ENCODE peak calls at places on chromosome 14, in seven cellular contexts. One of them, this sample, is unnamed.

GRCh38 chr14:104264495-104265265 is 126.3 kb downstream of the KIF26A start:
- DNase-seq in glutamatergic neuron: peak
- DNase-seq in fibroblast of pulmonary artery: no peak
- DNase-seq in left ventricle myocardium inferior: no peak
- DNase-seq in right atrium auricular region: peak
- DNase-seq in GM06990: no peak
- DNase-seq in gastrocnemius medialis: no peak
- DNase-seq in this sample: no peak

GRCh38 chr14:99603471-99603933 is 505 bp downstream of the CCDC85C start:
- DNase-seq in glutamatergic neuron: peak
- DNase-seq in fibroblast of pulmonary artery: peak
- DNase-seq in left ventricle myocardium inferior: no peak
- DNase-seq in right atrium auricular region: no peak
- DNase-seq in GM06990: peak
- DNase-seq in gastrocnemius medialis: no peak
- DNase-seq in this sample: peak

GRCh38 chr14:86035882-86036281 is 505.9 kb downstream of the FLRT2 start:
- DNase-seq in glutamatergic neuron: peak
- DNase-seq in fibroblast of pulmonary artery: peak
- DNase-seq in left ventricle myocardium inferior: no peak
- DNase-seq in right atrium auricular region: no peak
- DNase-seq in GM06990: no peak
- DNase-seq in gastrocnemius medialis: no peak
- DNase-seq in this sample: peak

GRCh38 chr14:89813485-89814080 is 140.9 kb downstream of the EFCAB11 start:
- DNase-seq in glutamatergic neuron: no peak
- DNase-seq in fibroblast of pulmonary artery: peak
- DNase-seq in left ventricle myocardium inferior: peak
- DNase-seq in right atrium auricular region: no peak
- DNase-seq in GM06990: no peak
- DNase-seq in gastrocnemius medialis: no peak
- DNase-seq in this sample: no peak

GRCh38 chr14:92644166-92644565 is 104.3 kb downstream of the LGMN start:
- DNase-seq in glutamatergic neuron: no peak
- DNase-seq in fibroblast of pulmonary artery: peak
- DNase-seq in left ventricle myocardium inferior: no peak
- DNase-seq in right atrium auricular region: no peak
- DNase-seq in GM06990: no peak
- DNase-seq in gastrocnemius medialis: no peak
- DNase-seq in this sample: no peak

GRCh38 chr14:74838141-74838540 is 37.8 kb downstream of the PROX2 start:
- DNase-seq in glutamatergic neuron: no peak
- DNase-seq in fibroblast of pulmonary artery: no peak
- DNase-seq in left ventricle myocardium inferior: no peak
- DNase-seq in right atrium auricular region: no peak
- DNase-seq in GM06990: no peak
- DNase-seq in gastrocnemius medialis: no peak
- DNase-seq in this sample: no peak

GRCh38 chr14:85279407-85279806 is 250.5 kb upstream of the FLRT2 start:
- DNase-seq in glutamatergic neuron: no peak
- DNase-seq in fibroblast of pulmonary artery: no peak
- DNase-seq in left ventricle myocardium inferior: no peak
- DNase-seq in right atrium auricular region: no peak
- DNase-seq in GM06990: no peak
- DNase-seq in gastrocnemius medialis: no peak
- DNase-seq in this sample: no peak

GRCh38 chr14:88910386-88910785 is 85.9 kb downstream of the TTC8 start:
- DNase-seq in glutamatergic neuron: no peak
- DNase-seq in fibroblast of pulmonary artery: no peak
- DNase-seq in left ventricle myocardium inferior: no peak
- DNase-seq in right atrium auricular region: no peak
- DNase-seq in GM06990: no peak
- DNase-seq in gastrocnemius medialis: no peak
- DNase-seq in this sample: no peak

GRCh38 chr14:91177073-91177796 is 63.4 kb downstream of the DGLUCY start:
- DNase-seq in glutamatergic neuron: peak
- DNase-seq in fibroblast of pulmonary artery: peak
- DNase-seq in left ventricle myocardium inferior: no peak
- DNase-seq in right atrium auricular region: peak
- DNase-seq in GM06990: no peak
- DNase-seq in gastrocnemius medialis: no peak
- DNase-seq in this sample: peak

GRCh38 chr14:103743691-103744090 is 28.1 kb downstream of the ZFYVE21 start:
- DNase-seq in glutamatergic neuron: no peak
- DNase-seq in fibroblast of pulmonary artery: no peak
- DNase-seq in left ventricle myocardium inferior: no peak
- DNase-seq in right atrium auricular region: no peak
- DNase-seq in GM06990: no peak
- DNase-seq in gastrocnemius medialis: no peak
- DNase-seq in this sample: no peak

GRCh38 chr14:24171422-24172260 is at the start of gene REC8:
- DNase-seq in glutamatergic neuron: peak
- DNase-seq in fibroblast of pulmonary artery: peak
- DNase-seq in left ventricle myocardium inferior: peak
- DNase-seq in right atrium auricular region: peak
- DNase-seq in GM06990: peak
- DNase-seq in gastrocnemius medialis: no peak
- DNase-seq in this sample: peak

GRCh38 chr14:95313707-95314106 is 6.0 kb downstream of the CLMN start:
- DNase-seq in glutamatergic neuron: no peak
- DNase-seq in fibroblast of pulmonary artery: peak
- DNase-seq in left ventricle myocardium inferior: peak
- DNase-seq in right atrium auricular region: peak
- DNase-seq in GM06990: no peak
- DNase-seq in gastrocnemius medialis: peak
- DNase-seq in this sample: no peak

GRCh38 chr14:100994757-100995156 is 91.2 kb upstream of the RTL1 start:
- DNase-seq in glutamatergic neuron: no peak
- DNase-seq in fibroblast of pulmonary artery: no peak
- DNase-seq in left ventricle myocardium inferior: no peak
- DNase-seq in right atrium auricular region: no peak
- DNase-seq in GM06990: no peak
- DNase-seq in gastrocnemius medialis: no peak
- DNase-seq in this sample: no peak

GRCh38 chr14:56189306-56189705 is 71.1 kb downstream of the PELI2 start:
- DNase-seq in glutamatergic neuron: no peak
- DNase-seq in fibroblast of pulmonary artery: peak
- DNase-seq in left ventricle myocardium inferior: no peak
- DNase-seq in right atrium auricular region: no peak
- DNase-seq in GM06990: no peak
- DNase-seq in gastrocnemius medialis: no peak
- DNase-seq in this sample: no peak

GRCh38 chr14:74546416-74546815 is 52.9 kb downstream of the ISCA2 start:
- DNase-seq in glutamatergic neuron: no peak
- DNase-seq in fibroblast of pulmonary artery: no peak
- DNase-seq in left ventricle myocardium inferior: no peak
- DNase-seq in right atrium auricular region: no peak
- DNase-seq in GM06990: no peak
- DNase-seq in gastrocnemius medialis: no peak
- DNase-seq in this sample: no peak

DNA sequence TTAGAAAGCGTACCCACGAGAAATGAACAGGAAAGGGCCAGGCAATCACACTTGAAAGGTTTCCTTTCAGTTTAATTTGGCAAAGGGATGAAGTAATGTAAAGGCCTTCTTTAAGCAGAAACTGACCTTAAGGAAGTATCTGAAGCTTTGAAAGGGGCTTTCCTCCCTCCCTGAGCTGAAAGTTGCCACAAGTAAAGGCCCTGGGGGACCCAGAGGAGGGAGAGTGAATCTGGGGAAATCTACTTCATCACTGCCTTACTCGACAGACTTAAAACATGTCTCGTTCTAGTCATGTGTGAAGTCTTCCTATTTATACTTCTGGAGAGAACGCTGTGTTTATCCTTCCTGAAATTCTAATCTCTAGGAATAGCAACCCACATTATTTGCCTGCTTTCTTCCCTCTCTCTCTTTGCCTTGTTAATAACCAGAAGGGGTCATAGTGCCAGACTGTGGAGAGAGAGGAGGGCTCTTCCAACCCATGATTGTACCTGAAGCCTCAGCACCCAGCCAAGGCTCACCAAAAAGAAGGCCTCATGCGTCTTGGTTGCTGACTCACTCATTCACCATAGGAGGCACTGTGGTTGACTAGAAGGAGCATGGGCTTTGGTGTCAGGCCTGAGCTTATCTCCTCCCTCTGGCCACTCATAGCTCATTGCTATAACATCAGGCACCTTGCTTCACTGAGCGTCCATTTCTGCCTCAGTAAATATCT is 10.2 kb upstream of the GPX2 start:
- DNase-seq in glutamatergic neuron: no peak
- DNase-seq in fibroblast of pulmonary artery: no peak
- DNase-seq in left ventricle myocardium inferior: no peak
- DNase-seq in right atrium auricular region: no peak
- DNase-seq in GM06990: peak
- DNase-seq in gastrocnemius medialis: no peak
- DNase-seq in this sample: no peak
- TF ChIP-seq CTCF in glutamatergic neuron: no peak
- TF ChIP-seq CTCF in fibroblast of pulmonary artery: no peak
- TF ChIP-seq CTCF in left ventricle myocardium inferior: no peak
- TF ChIP-seq CTCF in right atrium auricular region: no peak
- TF ChIP-seq CTCF in GM06990: peak
- TF ChIP-seq CTCF in gastrocnemius medialis: no peak
- TF ChIP-seq CTCF in this sample: no peak

GRCh38 chr14:54781936-54782802 is 120.5 kb downstream of the GCH1 start:
- DNase-seq in glutamatergic neuron: no peak
- DNase-seq in fibroblast of pulmonary artery: no peak
- DNase-seq in left ventricle myocardium inferior: no peak
- DNase-seq in right atrium auricular region: no peak
- DNase-seq in GM06990: no peak
- DNase-seq in gastrocnemius medialis: no peak
- DNase-seq in this sample: no peak

GRCh38 chr14:54784060-54784459 is 118.6 kb downstream of the GCH1 start:
- DNase-seq in glutamatergic neuron: no peak
- DNase-seq in fibroblast of pulmonary artery: no peak
- DNase-seq in left ventricle myocardium inferior: peak
- DNase-seq in right atrium auricular region: no peak
- DNase-seq in GM06990: no peak
- DNase-seq in gastrocnemius medialis: peak
- DNase-seq in this sample: no peak

GRCh38 chr14:54784657-54785056 is 118.0 kb downstream of the GCH1 start:
- DNase-seq in glutamatergic neuron: no peak
- DNase-seq in fibroblast of pulmonary artery: no peak
- DNase-seq in left ventricle myocardium inferior: peak
- DNase-seq in right atrium auricular region: no peak
- DNase-seq in GM06990: no peak
- DNase-seq in gastrocnemius medialis: peak
- DNase-seq in this sample: no peak

GRCh38 chr14:54783660-54784015 is 119.0 kb downstream of the GCH1 start:
- DNase-seq in glutamatergic neuron: no peak
- DNase-seq in fibroblast of pulmonary artery: no peak
- DNase-seq in left ventricle myocardium inferior: no peak
- DNase-seq in right atrium auricular region: no peak
- DNase-seq in GM06990: no peak
- DNase-seq in gastrocnemius medialis: no peak
- DNase-seq in this sample: no peak

DNA sequence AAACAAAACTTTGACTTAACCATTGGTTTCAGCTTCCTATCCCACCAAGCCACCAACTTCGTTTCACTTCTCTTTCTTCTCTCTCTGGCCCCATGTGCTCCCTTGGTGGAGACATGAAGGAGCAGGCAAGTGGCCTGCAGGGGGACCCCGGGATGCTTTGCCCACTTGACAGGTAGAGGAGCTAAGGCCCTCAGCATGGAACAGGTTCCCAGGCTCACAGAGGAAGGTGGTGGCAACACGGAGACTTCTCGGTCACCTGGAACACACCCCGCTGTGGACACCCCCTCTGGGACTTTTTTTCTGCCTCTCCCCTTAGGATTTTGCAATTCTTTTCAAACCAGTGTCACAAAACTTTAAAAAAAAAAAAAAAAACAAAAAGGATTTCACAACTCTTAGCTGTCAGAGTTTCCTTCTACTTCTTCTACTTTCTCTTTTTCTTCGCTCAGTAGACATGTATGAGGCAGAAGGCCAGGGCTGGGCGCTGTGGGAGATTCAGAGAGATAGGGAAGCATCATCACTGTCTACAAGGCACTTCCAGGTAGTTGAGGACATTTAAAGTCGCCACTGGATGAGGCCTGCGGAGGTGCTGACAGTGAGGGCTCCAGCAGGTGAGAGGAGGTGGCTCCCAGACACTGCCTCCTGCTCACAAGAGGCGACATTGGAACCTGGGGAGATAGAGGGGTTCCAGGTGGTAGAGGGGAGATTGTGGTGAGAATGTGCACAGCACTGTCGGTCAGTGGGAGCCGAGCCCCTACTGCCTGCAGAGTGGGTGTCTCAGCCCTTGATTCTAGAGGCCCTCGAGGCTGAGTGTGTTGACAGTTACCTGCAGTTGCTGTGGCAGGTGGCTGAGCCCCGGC is 119.6 kb downstream of the GCH1 start:
- DNase-seq in glutamatergic neuron: no peak
- DNase-seq in fibroblast of pulmonary artery: no peak
- DNase-seq in left ventricle myocardium inferior: no peak
- DNase-seq in right atrium auricular region: no peak
- DNase-seq in GM06990: peak
- DNase-seq in gastrocnemius medialis: no peak
- DNase-seq in this sample: peak
- TF ChIP-seq CTCF in glutamatergic neuron: peak
- TF ChIP-seq CTCF in fibroblast of pulmonary artery: peak
- TF ChIP-seq CTCF in left ventricle myocardium inferior: no peak
- TF ChIP-seq CTCF in right atrium auricular region: peak
- TF ChIP-seq CTCF in GM06990: peak
- TF ChIP-seq CTCF in gastrocnemius medialis: no peak
- TF ChIP-seq CTCF in this sample: no peak

GRCh38 chr14:97158102-97158501 is 360.9 kb downstream of the VRK1 start:
- DNase-seq in glutamatergic neuron: no peak
- DNase-seq in fibroblast of pulmonary artery: no peak
- DNase-seq in left ventricle myocardium inferior: no peak
- DNase-seq in right atrium auricular region: no peak
- DNase-seq in GM06990: no peak
- DNase-seq in gastrocnemius medialis: no peak
- DNase-seq in this sample: no peak

GRCh38 chr14:97166497-97166896 is 369.3 kb downstream of the VRK1 start:
- DNase-seq in glutamatergic neuron: no peak
- DNase-seq in fibroblast of pulmonary artery: no peak
- DNase-seq in left ventricle myocardium inferior: no peak
- DNase-seq in right atrium auricular region: no peak
- DNase-seq in GM06990: no peak
- DNase-seq in gastrocnemius medialis: no peak
- DNase-seq in this sample: no peak

GRCh38 chr14:97159124-97159523 is 361.9 kb downstream of the VRK1 start:
- DNase-seq in glutamatergic neuron: no peak
- DNase-seq in fibroblast of pulmonary artery: no peak
- DNase-seq in left ventricle myocardium inferior: no peak
- DNase-seq in right atrium auricular region: no peak
- DNase-seq in GM06990: no peak
- DNase-seq in gastrocnemius medialis: no peak
- DNase-seq in this sample: no peak

GRCh38 chr14:97162621-97163020 is 365.4 kb downstream of the VRK1 start:
- DNase-seq in glutamatergic neuron: no peak
- DNase-seq in fibroblast of pulmonary artery: no peak
- DNase-seq in left ventricle myocardium inferior: no peak
- DNase-seq in right atrium auricular region: no peak
- DNase-seq in GM06990: no peak
- DNase-seq in gastrocnemius medialis: no peak
- DNase-seq in this sample: no peak

GRCh38 chr14:97164014-97164413 is 366.8 kb downstream of the VRK1 start:
- DNase-seq in glutamatergic neuron: no peak
- DNase-seq in fibroblast of pulmonary artery: no peak
- DNase-seq in left ventricle myocardium inferior: no peak
- DNase-seq in right atrium auricular region: no peak
- DNase-seq in GM06990: no peak
- DNase-seq in gastrocnemius medialis: no peak
- DNase-seq in this sample: no peak
- TF ChIP-seq CTCF in glutamatergic neuron: no peak
- TF ChIP-seq CTCF in fibroblast of pulmonary artery: no peak
- TF ChIP-seq CTCF in left ventricle myocardium inferior: no peak
- TF ChIP-seq CTCF in right atrium auricular region: no peak
- TF ChIP-seq CTCF in GM06990: no peak
- TF ChIP-seq CTCF in gastrocnemius medialis: no peak
- TF ChIP-seq CTCF in this sample: no peak

GRCh38 chr14:52077261-52077984 is 8.6 kb upstream of the NID2 start:
- DNase-seq in glutamatergic neuron: no peak
- DNase-seq in fibroblast of pulmonary artery: no peak
- DNase-seq in left ventricle myocardium inferior: no peak
- DNase-seq in right atrium auricular region: no peak
- DNase-seq in GM06990: no peak
- DNase-seq in gastrocnemius medialis: no peak
- DNase-seq in this sample: no peak
- TF ChIP-seq CTCF in glutamatergic neuron: no peak
- TF ChIP-seq CTCF in fibroblast of pulmonary artery: no peak
- TF ChIP-seq CTCF in left ventricle myocardium inferior: no peak
- TF ChIP-seq CTCF in right atrium auricular region: no peak
- TF ChIP-seq CTCF in GM06990: no peak
- TF ChIP-seq CTCF in gastrocnemius medialis: no peak
- TF ChIP-seq CTCF in this sample: no peak